ENCODE peak calls at places on chromosome 3, in ten cellular contexts. One of them, this sample, is unnamed.

GRCh38 chr3:132254076-132254755 is 63.0 kb upstream of the ACP3 start:
- DNase-seq in NCI-H2171: no peak
- DNase-seq in left colon: no peak
- DNase-seq in T47D: no peak
- DNase-seq in T-helper 17 cell: no peak
- DNase-seq in T-cell: no peak
- DNase-seq in A549: no peak
- DNase-seq in activated T-helper 2 cell treated with anti-CD3 and anti-CD28 coated beads, Interferon-gamma antibody, Interleukin-2, Interleukin-4, amounts not matched to agents 10 μg/mL and 5 μg/mL and 100 μg/mL, durations not matched to agents 14 hours and 24 hours and 36 hours: no peak
- DNase-seq in T-helper 9 cell: no peak
- DNase-seq in stimulated activated CD4-positive, alpha-beta T cell treated with anti-CD3 and anti-CD28 coated beads, Interleukin-1b, Interleukin-23, amount 100 ng/mL, for 24 hours: no peak
- DNase-seq in this sample: no peak

GRCh38 chr3:8766148-8766547 is 3.3 kb downstream of the OXTR start:
- DNase-seq in activated T-helper 2 cell treated with anti-CD3 and anti-CD28 coated beads, Interferon-gamma antibody, Interleukin-2, Interleukin-4, amounts not matched to agents 10 μg/mL and 5 μg/mL and 100 μg/mL, durations not matched to agents 14 hours and 24 hours and 36 hours: no peak
- DNase-seq in left colon: no peak
- DNase-seq in T-cell: no peak
- DNase-seq in A549: no peak
- DNase-seq in T47D: no peak
- DNase-seq in NCI-H2171: no peak
- DNase-seq in T-helper 9 cell: no peak
- DNase-seq in T-helper 17 cell: no peak
- DNase-seq in stimulated activated CD4-positive, alpha-beta T cell treated with anti-CD3 and anti-CD28 coated beads, Interleukin-1b, Interleukin-23, amount 100 ng/mL, for 24 hours: no peak
- DNase-seq in this sample: no peak

GRCh38 chr3:147807773-147808172 is 398.6 kb downstream of the ZIC1 start:
- DNase-seq in NCI-H2171: no peak
- DNase-seq in activated T-helper 2 cell treated with anti-CD3 and anti-CD28 coated beads, Interferon-gamma antibody, Interleukin-2, Interleukin-4, amounts not matched to agents 10 μg/mL and 5 μg/mL and 100 μg/mL, durations not matched to agents 14 hours and 24 hours and 36 hours: no peak
- DNase-seq in stimulated activated CD4-positive, alpha-beta T cell treated with anti-CD3 and anti-CD28 coated beads, Interleukin-1b, Interleukin-23, amount 100 ng/mL, for 24 hours: no peak
- DNase-seq in left colon: no peak
- DNase-seq in T-cell: no peak
- DNase-seq in T47D: no peak
- DNase-seq in T-helper 9 cell: no peak
- DNase-seq in A549: no peak
- DNase-seq in T-helper 17 cell: no peak
- DNase-seq in this sample: no peak

GRCh38 chr3:179330438-179330837 is 7.6 kb downstream of the ZNF639 start:
- DNase-seq in T-cell: no peak
- DNase-seq in A549: no peak
- DNase-seq in T-helper 17 cell: no peak
- DNase-seq in activated T-helper 2 cell treated with anti-CD3 and anti-CD28 coated beads, Interferon-gamma antibody, Interleukin-2, Interleukin-4, amounts not matched to agents 10 μg/mL and 5 μg/mL and 100 μg/mL, durations not matched to agents 14 hours and 24 hours and 36 hours: no peak
- DNase-seq in T-helper 9 cell: no peak
- DNase-seq in left colon: no peak
- DNase-seq in NCI-H2171: no peak
- DNase-seq in stimulated activated CD4-positive, alpha-beta T cell treated with anti-CD3 and anti-CD28 coated beads, Interleukin-1b, Interleukin-23, amount 100 ng/mL, for 24 hours: no peak
- DNase-seq in T47D: no peak
- DNase-seq in this sample: no peak

GRCh38 chr3:187049462-187050101 is 89.7 kb downstream of the RPL39L start:
- DNase-seq in NCI-H2171: no peak
- DNase-seq in left colon: no peak
- DNase-seq in T-helper 9 cell: no peak
- DNase-seq in T-helper 17 cell: no peak
- DNase-seq in A549: no peak
- DNase-seq in stimulated activated CD4-positive, alpha-beta T cell treated with anti-CD3 and anti-CD28 coated beads, Interleukin-1b, Interleukin-23, amount 100 ng/mL, for 24 hours: no peak
- DNase-seq in T-cell: no peak
- DNase-seq in activated T-helper 2 cell treated with anti-CD3 and anti-CD28 coated beads, Interferon-gamma antibody, Interleukin-2, Interleukin-4, amounts not matched to agents 10 μg/mL and 5 μg/mL and 100 μg/mL, durations not matched to agents 14 hours and 24 hours and 36 hours: no peak
- DNase-seq in T47D: no peak
- DNase-seq in this sample: no peak

GRCh38 chr3:149426325-149426724 is 48.2 kb upstream of the TM4SF4 start:
- DNase-seq in stimulated activated CD4-positive, alpha-beta T cell treated with anti-CD3 and anti-CD28 coated beads, Interleukin-1b, Interleukin-23, amount 100 ng/mL, for 24 hours: no peak
- DNase-seq in T-helper 17 cell: no peak
- DNase-seq in A549: no peak
- DNase-seq in NCI-H2171: no peak
- DNase-seq in T47D: no peak
- DNase-seq in T-cell: no peak
- DNase-seq in left colon: no peak
- DNase-seq in T-helper 9 cell: no peak
- DNase-seq in activated T-helper 2 cell treated with anti-CD3 and anti-CD28 coated beads, Interferon-gamma antibody, Interleukin-2, Interleukin-4, amounts not matched to agents 10 μg/mL and 5 μg/mL and 100 μg/mL, durations not matched to agents 14 hours and 24 hours and 36 hours: no peak
- DNase-seq in this sample: no peak

GRCh38 chr3:102394517-102394916 is 40.3 kb upstream of the ZPLD1 start:
- DNase-seq in left colon: no peak
- DNase-seq in activated T-helper 2 cell treated with anti-CD3 and anti-CD28 coated beads, Interferon-gamma antibody, Interleukin-2, Interleukin-4, amounts not matched to agents 10 μg/mL and 5 μg/mL and 100 μg/mL, durations not matched to agents 14 hours and 24 hours and 36 hours: no peak
- DNase-seq in T-helper 9 cell: no peak
- DNase-seq in T-cell: no peak
- DNase-seq in NCI-H2171: no peak
- DNase-seq in stimulated activated CD4-positive, alpha-beta T cell treated with anti-CD3 and anti-CD28 coated beads, Interleukin-1b, Interleukin-23, amount 100 ng/mL, for 24 hours: no peak
- DNase-seq in A549: no peak
- DNase-seq in T-helper 17 cell: no peak
- DNase-seq in T47D: no peak
- DNase-seq in this sample: no peak

GRCh38 chr3:38268522-38268921 is 2.9 kb downstream of the SLC22A13 start:
- DNase-seq in T-helper 17 cell: no peak
- DNase-seq in T-cell: no peak
- DNase-seq in T-helper 9 cell: no peak
- DNase-seq in A549: no peak
- DNase-seq in T47D: no peak
- DNase-seq in left colon: no peak
- DNase-seq in NCI-H2171: no peak
- DNase-seq in activated T-helper 2 cell treated with anti-CD3 and anti-CD28 coated beads, Interferon-gamma antibody, Interleukin-2, Interleukin-4, amounts not matched to agents 10 μg/mL and 5 μg/mL and 100 μg/mL, durations not matched to agents 14 hours and 24 hours and 36 hours: no peak
- DNase-seq in stimulated activated CD4-positive, alpha-beta T cell treated with anti-CD3 and anti-CD28 coated beads, Interleukin-1b, Interleukin-23, amount 100 ng/mL, for 24 hours: no peak
- DNase-seq in this sample: no peak

GRCh38 chr3:13141183-13141582 is 68.0 kb upstream of the IQSEC1 start:
- DNase-seq in T47D: no peak
- DNase-seq in T-cell: no peak
- DNase-seq in activated T-helper 2 cell treated with anti-CD3 and anti-CD28 coated beads, Interferon-gamma antibody, Interleukin-2, Interleukin-4, amounts not matched to agents 10 μg/mL and 5 μg/mL and 100 μg/mL, durations not matched to agents 14 hours and 24 hours and 36 hours: no peak
- DNase-seq in A549: no peak
- DNase-seq in left colon: no peak
- DNase-seq in NCI-H2171: no peak
- DNase-seq in T-helper 9 cell: no peak
- DNase-seq in T-helper 17 cell: no peak
- DNase-seq in stimulated activated CD4-positive, alpha-beta T cell treated with anti-CD3 and anti-CD28 coated beads, Interleukin-1b, Interleukin-23, amount 100 ng/mL, for 24 hours: no peak
- DNase-seq in this sample: no peak